ENCODE peak calls at places on chromosomes 7 and 10, in six cellular contexts. Q is HFFc6; W is endothelial cell; I is foreskin fibroblast; O is dermis blood vessel endothelial cell; Z is CD4-positive, alpha-beta T cell. H is an unnamed sample.

GRCh38 chr7:21782996-21783395 is 162.7 kb downstream of the CDCA7L start:
- DNase-seq in Q (no peak), Z (no peak), O (no peak), I (no peak), W (no peak), H (no peak)

GRCh38 chr10:119401671-119402395 is 140.7 kb downstream of the RGS10 start:
- DNase-seq in Q (peak), I (peak), O (peak), Z (no peak), W (no peak), H (no peak)

GRCh38 chr10:36647540-36647939 is 477.9 kb upstream of the ANKRD30A start:
- DNase-seq in I (no peak), O (no peak), Z (no peak), Q (no peak), W (peak), H (no peak)

GRCh38 chr7:47581442-47581820 is 480 bp downstream of the TNS3 start:
- DNase-seq in Z (no peak), W (peak), I (no peak), Q (no peak), O (no peak), H (peak)

GRCh38 chr10:112754001-112754411 is 196.0 kb upstream of the TCF7L2 start:
- DNase-seq in Q (no peak), O (no peak), W (no peak), I (peak), Z (no peak), H (no peak)

GRCh38 chr10:5685764-5686240 is 1.2 kb downstream of the TASOR2 start:
- DNase-seq in W (no peak), I (no peak), Z (no peak), O (peak), Q (no peak), H (no peak)

GRCh38 chr10:124677871-124678565 is 66.2 kb downstream of the FAM53B start:
- DNase-seq in W (no peak), I (peak), Z (no peak), O (no peak), Q (no peak), H (peak)

GRCh38 chr10:92756233-92757065 is 66.7 kb downstream of the HHEX start:
- DNase-seq in Q (no peak), O (peak), I (no peak), Z (no peak), W (peak), H (peak)

GRCh38 chr7:12493407-12493806 is 77.1 kb upstream of the SCIN start:
- DNase-seq in Z (no peak), I (peak), Q (no peak), O (no peak), W (no peak), H (no peak)

GRCh38 chr10:131907679-131908078 is 6.9 kb downstream of the PPP2R2D start:
- DNase-seq in Q (no peak), Z (no peak), I (no peak), W (no peak), O (no peak), H (no peak)

GRCh38 chr7:144725070-144725469 is 110.8 kb downstream of the TPK1 start:
- DNase-seq in W (no peak), O (no peak), I (no peak), Z (no peak), Q (no peak), H (no peak)

GRCh38 chr10:24556746-24557742 is 166.6 kb downstream of the ARHGAP21 start:
- DNase-seq in O (peak), Z (no peak), Q (peak), W (peak), I (peak), H (peak)

GRCh38 chr10:133098426-133099124 is 10.9 kb downstream of the ADGRA1 start:
- DNase-seq in W (no peak), I (no peak), O (no peak), Z (no peak), Q (no peak), H (no peak)

GRCh38 chr7:21104124-21104500 is 317.4 kb upstream of the SP8 start:
- DNase-seq in I (no peak), O (no peak), Q (no peak), W (no peak), Z (no peak), H (no peak)

GRCh38 chr10:122665946-122666345 is 33.7 kb downstream of the C10orf120 start:
- DNase-seq in Q (no peak), W (no peak), O (no peak), Z (no peak), I (no peak), H (no peak)

GRCh38 chr10:11176746-11177145 is 159.1 kb downstream of the CELF2 start:
- DNase-seq in Q (no peak), O (no peak), Z (no peak), I (no peak), W (no peak), H (no peak)

GRCh38 chr10:74500806-74501205 is 325.6 kb upstream of the KAT6B start:
- DNase-seq in I (peak), W (no peak), O (peak), Z (no peak), Q (peak), H (no peak)

GRCh38 chr10:21975378-21975990 is 28.0 kb downstream of the DNAJC1 start:
- DNase-seq in W (no peak), O (no peak), Q (no peak), I (no peak), Z (no peak), H (no peak)

GRCh38 chr7:17098515-17098914 is 199.9 kb upstream of the AHR start:
- DNase-seq in Z (no peak), I (no peak), Q (no peak), W (no peak), O (no peak), H (peak)

GRCh38 chr7:27899601-27900000 is 159.6 kb downstream of the TAX1BP1 start:
- DNase-seq in Z (no peak), I (no peak), O (no peak), Q (no peak), W (no peak), H (no peak)

GRCh38 chr10:118259288-118259906 is 82.7 kb downstream of the FAM204A start:
- DNase-seq in Z (no peak), W (peak), O (peak), I (no peak), Q (no peak), H (peak)

GRCh38 chr10:43785252-43785651 is 136.6 kb upstream of the ZNF32 start:
- DNase-seq in I (no peak), Z (no peak), Q (no peak), W (no peak), O (peak), H (no peak)

GRCh38 chr10:124180947-124181549 is 87.7 kb upstream of the CHST15 start:
- DNase-seq in Z (no peak), I (no peak), W (no peak), O (no peak), Q (no peak), H (no peak)

GRCh38 chr7:88289505-88290129 is 17.1 kb downstream of the STEAP4 start:
- DNase-seq in I (no peak), W (no peak), Z (no peak), O (no peak), Q (no peak), H (no peak)

GRCh38 chr7:48183370-48183743 is 12.1 kb downstream of the ABCA13 start:
- DNase-seq in W (no peak), Q (no peak), O (no peak), I (no peak), Z (no peak), H (peak)

GRCh38 chr7:672891-673290 is 53.6 kb upstream of the DNAAF5 start:
- DNase-seq in W (no peak), O (no peak), Z (no peak), Q (no peak), I (no peak), H (no peak)

GRCh38 chr7:33534830-33535229 is 370.5 kb upstream of the BMPER start:
- DNase-seq in O (no peak), Q (no peak), W (peak), Z (no peak), I (no peak), H (no peak)

GRCh38 chr10:97065128-97065527 is 120.6 kb downstream of the SLIT1 start:
- DNase-seq in Q (peak), O (no peak), W (no peak), I (no peak), Z (no peak), H (peak)

GRCh38 chr10:71126432-71126831 is 85.9 kb upstream of the UNC5B start:
- DNase-seq in O (no peak), W (no peak), Z (no peak), Q (no peak), I (no peak), H (no peak)

GRCh38 chr10:23452010-23452655 is 13.3 kb downstream of the OTUD1 start:
- DNase-seq in I (no peak), Z (no peak), Q (no peak), W (no peak), O (no peak), H (no peak)

GRCh38 chr7:25124485-25125136 is 449 bp downstream of the CYCS start:
- DNase-seq in Z (no peak), O (peak), W (no peak), I (no peak), Q (no peak), H (peak)

GRCh38 chr10:89173075-89173474 is 34.0 kb downstream of the CH25H start:
- DNase-seq in I (no peak), Q (no peak), W (no peak), O (no peak), Z (no peak), H (no peak)

GRCh38 chr7:151031011-151031410 is 2.8 kb downstream of the ABCB8 start:
- DNase-seq in I (no peak), W (no peak), Z (no peak), O (no peak), Q (no peak), H (no peak)

GRCh38 chr10:49310460-49310859 is 11.5 kb downstream of the C10orf71 start:
- DNase-seq in W (no peak), Q (no peak), Z (no peak), I (no peak), O (no peak), H (no peak)

GRCh38 chr10:115972426-115972825 is 300.6 kb downstream of the GFRA1 start:
- DNase-seq in I (no peak), Q (no peak), W (no peak), O (no peak), Z (no peak), H (no peak)

GRCh38 chr10:128165536-128165935 is 39.3 kb upstream of the MKI67 start:
- DNase-seq in I (no peak), Z (no peak), Q (no peak), W (no peak), O (no peak), H (no peak)